ENCODE peak calls at places on chromosomes 6 and 20, in seven cellular contexts. One of them, this sample, is unnamed.

GRCh38 chr6:56771189-56771588 is 128.5 kb upstream of the DST start:
- DNase-seq in pancreas: no peak
- DNase-seq in H9: no peak
- DNase-seq in type B pancreatic cell: no peak
- DNase-seq in neural crest cell: no peak
- DNase-seq in GM23338: no peak
- DNase-seq in upper lobe of right lung: no peak
- DNase-seq in this sample: no peak

GRCh38 chr6:167047554-167047953 is 48.4 kb downstream of the CEP43 start:
- DNase-seq in neural crest cell: no peak
- DNase-seq in type B pancreatic cell: no peak
- DNase-seq in GM23338: no peak
- DNase-seq in pancreas: no peak
- DNase-seq in upper lobe of right lung: no peak
- DNase-seq in H9: no peak
- DNase-seq in this sample: peak; percentile 72

GRCh38 chr6:52595000-52595795 is 18.3 kb upstream of the TRAM2 start:
- DNase-seq in upper lobe of right lung: no peak
- DNase-seq in GM23338: peak; percentile 56
- DNase-seq in pancreas: no peak
- DNase-seq in type B pancreatic cell: no peak
- DNase-seq in H9: peak; percentile 43
- DNase-seq in neural crest cell: no peak
- DNase-seq in this sample: peak; percentile 50

GRCh38 chr20:11740975-11741374 is 176.7 kb upstream of the BTBD3 start:
- DNase-seq in H9: no peak
- DNase-seq in upper lobe of right lung: no peak
- DNase-seq in GM23338: no peak
- DNase-seq in type B pancreatic cell: no peak
- DNase-seq in neural crest cell: no peak
- DNase-seq in pancreas: no peak
- DNase-seq in this sample: no peak

GRCh38 chr20:6178537-6178936 is 55.7 kb upstream of the FERMT1 start:
- DNase-seq in type B pancreatic cell: no peak
- DNase-seq in H9: no peak
- DNase-seq in GM23338: peak; percentile 65
- DNase-seq in neural crest cell: peak; percentile 2
- DNase-seq in pancreas: no peak
- DNase-seq in upper lobe of right lung: no peak
- DNase-seq in this sample: no peak

GRCh38 chr6:158061361-158061708 is 79.7 kb downstream of the SYNJ2 start:
- DNase-seq in pancreas: no peak
- DNase-seq in GM23338: no peak
- DNase-seq in neural crest cell: no peak
- DNase-seq in upper lobe of right lung: peak; percentile 62
- DNase-seq in H9: no peak
- DNase-seq in type B pancreatic cell: no peak
- DNase-seq in this sample: no peak

GRCh38 chr6:78947962-78948361 is 80.6 kb downstream of the IRAK1BP1 start:
- DNase-seq in upper lobe of right lung: no peak
- DNase-seq in type B pancreatic cell: no peak
- DNase-seq in GM23338: no peak
- DNase-seq in pancreas: no peak
- DNase-seq in neural crest cell: no peak
- DNase-seq in H9: no peak
- DNase-seq in this sample: no peak

GRCh38 chr6:2839982-2840793 is 1.5 kb downstream of the SERPINB1 start:
- DNase-seq in H9: no peak
- DNase-seq in neural crest cell: no peak
- DNase-seq in GM23338: no peak
- DNase-seq in type B pancreatic cell: no peak
- DNase-seq in upper lobe of right lung: no peak
- DNase-seq in pancreas: no peak
- DNase-seq in this sample: no peak

GRCh38 chr20:64279826-64280459 is 24.4 kb downstream of the PCMTD2 start:
- DNase-seq in pancreas: no peak
- DNase-seq in upper lobe of right lung: no peak
- DNase-seq in neural crest cell: no peak
- DNase-seq in H9: no peak
- DNase-seq in GM23338: no peak
- DNase-seq in type B pancreatic cell: no peak
- DNase-seq in this sample: no peak

GRCh38 chr20:8062781-8063180 is 43.2 kb upstream of the TMX4 start:
- DNase-seq in type B pancreatic cell: no peak
- DNase-seq in upper lobe of right lung: no peak
- DNase-seq in GM23338: no peak
- DNase-seq in neural crest cell: no peak
- DNase-seq in pancreas: no peak
- DNase-seq in H9: no peak
- DNase-seq in this sample: no peak

GRCh38 chr6:157893238-157893637 is 70.2 kb downstream of the SNX9 start:
- DNase-seq in neural crest cell: no peak
- DNase-seq in pancreas: no peak
- DNase-seq in upper lobe of right lung: no peak
- DNase-seq in H9: no peak
- DNase-seq in GM23338: no peak
- DNase-seq in type B pancreatic cell: no peak
- DNase-seq in this sample: no peak

GRCh38 chr6:166825553-166826145 is 130.7 kb downstream of the RNASET2 start:
- DNase-seq in H9: no peak
- DNase-seq in pancreas: no peak
- DNase-seq in upper lobe of right lung: no peak
- DNase-seq in neural crest cell: no peak
- DNase-seq in type B pancreatic cell: no peak
- DNase-seq in GM23338: peak; percentile 22
- DNase-seq in this sample: no peak

GRCh38 chr6:137371634-137372016 is 122.6 kb downstream of the OLIG3 start:
- DNase-seq in H9: no peak
- DNase-seq in neural crest cell: no peak
- DNase-seq in type B pancreatic cell: no peak
- DNase-seq in pancreas: no peak
- DNase-seq in GM23338: no peak
- DNase-seq in upper lobe of right lung: no peak
- DNase-seq in this sample: no peak

GRCh38 chr6:48087448-48087847 is 23.5 kb downstream of the PTCHD4 start:
- DNase-seq in upper lobe of right lung: no peak
- DNase-seq in GM23338: peak; percentile 3
- DNase-seq in neural crest cell: no peak
- DNase-seq in pancreas: no peak
- DNase-seq in type B pancreatic cell: no peak
- DNase-seq in H9: no peak
- DNase-seq in this sample: no peak

GRCh38 chr6:61887425-61887824 is 398.6 kb downstream of the KHDRBS2 start:
- DNase-seq in type B pancreatic cell: no peak
- DNase-seq in neural crest cell: no peak
- DNase-seq in upper lobe of right lung: no peak
- DNase-seq in pancreas: no peak
- DNase-seq in GM23338: peak; percentile 12
- DNase-seq in H9: no peak
- DNase-seq in this sample: no peak

GRCh38 chr20:4038676-4039075 is 23.3 kb upstream of the RNF24 start:
- DNase-seq in GM23338: no peak
- DNase-seq in type B pancreatic cell: no peak
- DNase-seq in upper lobe of right lung: no peak
- DNase-seq in pancreas: no peak
- DNase-seq in neural crest cell: no peak
- DNase-seq in H9: no peak
- DNase-seq in this sample: no peak
- TF ChIP-seq CTCF in GM23338: no peak
- TF ChIP-seq CTCF in type B pancreatic cell: no peak
- TF ChIP-seq CTCF in upper lobe of right lung: no peak
- TF ChIP-seq CTCF in pancreas: no peak
- TF ChIP-seq CTCF in neural crest cell: no peak
- TF ChIP-seq CTCF in H9: no peak
- TF ChIP-seq CTCF in this sample: no peak

GRCh38 chr6:72525821-72526550 is 95.9 kb upstream of the KCNQ5 start:
- DNase-seq in GM23338: no peak
- DNase-seq in H9: no peak
- DNase-seq in upper lobe of right lung: no peak
- DNase-seq in neural crest cell: no peak
- DNase-seq in pancreas: no peak
- DNase-seq in type B pancreatic cell: no peak
- DNase-seq in this sample: no peak

GRCh38 chr6:72519871-72520270 is 102.0 kb upstream of the KCNQ5 start:
- DNase-seq in upper lobe of right lung: no peak
- DNase-seq in neural crest cell: no peak
- DNase-seq in GM23338: no peak
- DNase-seq in H9: no peak
- DNase-seq in pancreas: no peak
- DNase-seq in type B pancreatic cell: no peak
- DNase-seq in this sample: no peak

GRCh38 chr6:72521684-72522083 is 100.2 kb upstream of the KCNQ5 start:
- DNase-seq in type B pancreatic cell: no peak
- DNase-seq in GM23338: no peak
- DNase-seq in pancreas: no peak
- DNase-seq in H9: no peak
- DNase-seq in upper lobe of right lung: no peak
- DNase-seq in neural crest cell: no peak
- DNase-seq in this sample: no peak

GRCh38 chr6:72524011-72524645 is 97.7 kb upstream of the KCNQ5 start:
- DNase-seq in type B pancreatic cell: no peak
- DNase-seq in upper lobe of right lung: no peak
- DNase-seq in neural crest cell: no peak
- DNase-seq in pancreas: no peak
- DNase-seq in H9: no peak
- DNase-seq in GM23338: no peak
- DNase-seq in this sample: no peak

DNA sequence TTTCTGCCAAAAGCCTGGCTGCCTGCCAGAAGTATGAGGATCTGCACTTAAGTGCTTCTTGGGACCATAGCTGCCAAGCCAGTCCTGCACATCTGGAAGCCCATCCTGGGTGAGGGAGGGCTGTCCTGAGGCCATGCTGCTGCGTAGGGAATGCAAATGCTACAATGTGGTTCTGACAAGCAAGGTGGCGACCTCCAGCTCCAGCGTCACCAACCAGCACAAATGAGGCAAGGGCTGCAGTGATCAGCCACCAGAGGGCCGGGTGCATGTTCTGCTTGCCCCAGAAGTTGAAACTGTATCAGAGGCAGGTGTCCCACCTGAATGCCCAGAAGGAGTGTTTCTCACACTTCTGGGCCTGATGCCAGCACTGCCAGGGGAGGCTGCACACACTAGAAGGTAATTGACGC is 99.1 kb upstream of the KCNQ5 start:
- DNase-seq in type B pancreatic cell: no peak
- DNase-seq in pancreas: peak; percentile 35
- DNase-seq in H9: peak; percentile 88
- DNase-seq in GM23338: peak; percentile 77
- DNase-seq in upper lobe of right lung: no peak
- DNase-seq in neural crest cell: no peak
- DNase-seq in this sample: peak; percentile 14
- TF ChIP-seq CTCF in type B pancreatic cell: peak; percentile 47
- TF ChIP-seq CTCF in pancreas: no peak
- TF ChIP-seq CTCF in H9: peak; percentile 79
- TF ChIP-seq CTCF in GM23338: peak; percentile 64
- TF ChIP-seq CTCF in upper lobe of right lung: no peak
- TF ChIP-seq CTCF in neural crest cell: peak; percentile 39
- TF ChIP-seq CTCF in this sample: no peak

GRCh38 chr6:112501705-112502104 is 154.6 kb downstream of the RFPL4B start:
- DNase-seq in upper lobe of right lung: no peak
- DNase-seq in type B pancreatic cell: peak; percentile 68
- DNase-seq in H9: no peak
- DNase-seq in GM23338: peak; percentile 61
- DNase-seq in pancreas: no peak
- DNase-seq in neural crest cell: peak; percentile 77
- DNase-seq in this sample: no peak

GRCh38 chr6:112503210-112503609 is 156.1 kb downstream of the RFPL4B start:
- DNase-seq in H9: no peak
- DNase-seq in pancreas: no peak
- DNase-seq in GM23338: peak; percentile 24
- DNase-seq in upper lobe of right lung: no peak
- DNase-seq in neural crest cell: peak; percentile 48
- DNase-seq in type B pancreatic cell: no peak
- DNase-seq in this sample: no peak

DNA sequence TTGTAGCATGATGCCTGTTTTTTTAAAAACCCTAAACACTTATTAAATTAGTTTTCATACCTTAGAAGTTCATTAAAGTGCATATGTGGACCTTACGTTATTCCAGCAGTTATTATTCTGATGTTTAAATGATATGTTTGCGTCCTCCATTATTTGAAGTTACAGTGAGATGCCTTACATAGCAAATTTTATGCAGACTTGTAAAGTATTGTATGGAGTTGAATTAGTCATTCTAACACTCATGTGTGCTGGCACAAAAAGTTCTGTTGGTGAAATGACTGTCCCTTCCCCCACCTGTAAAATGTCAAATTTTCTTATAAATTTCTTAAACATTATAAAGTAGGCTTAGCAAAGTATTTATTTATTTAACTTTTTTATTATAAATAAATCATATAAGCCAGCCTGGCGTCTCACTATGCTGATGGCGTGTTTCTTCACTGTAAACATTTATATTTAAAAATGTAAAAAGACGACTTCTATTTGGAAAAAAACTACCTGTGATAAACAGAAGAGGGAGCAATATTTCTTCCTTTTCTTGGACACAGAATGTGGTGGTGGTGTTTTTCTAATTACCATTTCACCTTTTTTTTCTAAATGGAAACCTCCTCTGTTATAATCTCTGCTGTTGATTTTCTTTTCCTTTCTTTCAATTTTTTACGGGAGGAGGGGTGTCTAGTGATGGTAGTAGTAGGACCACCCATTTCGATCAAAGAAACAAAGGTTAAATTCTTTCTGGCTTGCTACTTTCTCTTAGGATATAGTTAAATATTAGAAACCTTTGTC is 155.4 kb downstream of the RFPL4B start:
- DNase-seq in neural crest cell: peak; percentile 2
- DNase-seq in pancreas: no peak
- DNase-seq in H9: no peak
- DNase-seq in GM23338: peak; percentile 47
- DNase-seq in type B pancreatic cell: no peak
- DNase-seq in upper lobe of right lung: no peak
- DNase-seq in this sample: no peak
- TF ChIP-seq CTCF in neural crest cell: peak; percentile 67
- TF ChIP-seq CTCF in pancreas: no peak
- TF ChIP-seq CTCF in H9: peak; percentile 71
- TF ChIP-seq CTCF in GM23338: peak; percentile 52
- TF ChIP-seq CTCF in type B pancreatic cell: peak; percentile 80
- TF ChIP-seq CTCF in upper lobe of right lung: peak; percentile 20
- TF ChIP-seq CTCF in this sample: no peak

GRCh38 chr6:121944361-121944760 is 455.1 kb upstream of the HSF2 start:
- DNase-seq in type B pancreatic cell: no peak
- DNase-seq in neural crest cell: no peak
- DNase-seq in GM23338: no peak
- DNase-seq in H9: no peak
- DNase-seq in upper lobe of right lung: no peak
- DNase-seq in pancreas: no peak
- DNase-seq in this sample: no peak

DNA sequence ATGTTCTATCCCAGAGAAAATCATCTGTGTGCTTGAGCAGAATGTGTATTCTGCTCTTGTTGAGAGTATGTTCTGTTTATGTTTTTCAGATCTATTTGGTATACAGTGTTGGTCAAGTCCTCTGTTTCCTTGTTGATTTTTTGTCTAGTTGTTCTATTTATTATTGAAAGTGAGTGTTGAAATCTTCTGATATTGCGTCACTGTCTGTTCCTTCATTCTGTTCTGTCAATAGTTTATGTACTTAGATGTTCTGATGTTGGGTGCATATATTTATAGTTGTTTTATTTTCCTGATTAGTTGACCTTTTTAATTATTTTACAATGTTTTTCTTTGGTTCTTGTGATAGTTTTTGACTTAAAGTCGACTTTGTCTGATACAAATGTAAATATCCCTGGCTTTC is 458.7 kb upstream of the HSF2 start:
- DNase-seq in GM23338: no peak
- DNase-seq in type B pancreatic cell: no peak
- DNase-seq in upper lobe of right lung: no peak
- DNase-seq in neural crest cell: no peak
- DNase-seq in H9: no peak
- DNase-seq in pancreas: no peak
- DNase-seq in this sample: no peak
- TF ChIP-seq CTCF in GM23338: no peak
- TF ChIP-seq CTCF in type B pancreatic cell: no peak
- TF ChIP-seq CTCF in upper lobe of right lung: no peak
- TF ChIP-seq CTCF in neural crest cell: no peak
- TF ChIP-seq CTCF in H9: no peak
- TF ChIP-seq CTCF in pancreas: no peak
- TF ChIP-seq CTCF in this sample: no peak

This sample was measured in GM20000.